ENCODE peak calls at places on chromosome X, in four cellular contexts. D is progenitor cell of endocrine pancreas; A is stimulated activated CD4-positive, alpha-beta T cell treated with anti-CD3 and anti-CD28 coated beads, Interleukin-2, amount 100 ng/mL, for 48 hours; L is nephron progenitor cell. T is an unnamed sample.

GRCh38 chrX:30301977-30302376 is 7.2 kb downstream of the NR0B1 start:
- DNase-seq in D (no peak), A (no peak), L (peak), T (no peak)

GRCh38 chrX:30892591-30892990 is 3.5 kb upstream of the TAB3 start:
- DNase-seq in D (no peak), A (no peak), L (no peak), T (no peak)

GRCh38 chrX:148885203-148885602 is 384.8 kb downstream of the AFF2 start:
- DNase-seq in D (no peak), A (no peak), L (no peak), T (no peak)

GRCh38 chrX:22952011-22952410 is 47.7 kb upstream of the DDX53 start:
- DNase-seq in D (no peak), A (no peak), L (no peak), T (no peak)

GRCh38 chrX:12814434-12814833 is 23.2 kb downstream of the PRPS2 start:
- DNase-seq in D (no peak), A (peak), L (peak), T (no peak)

GRCh38 chrX:139078342-139078741 is 366.8 kb upstream of the FGF13 start:
- DNase-seq in D (no peak), A (no peak), L (no peak), T (no peak)

GRCh38 chrX:105331244-105331643 is 110.8 kb upstream of the TEX13A start:
- DNase-seq in D (no peak), A (no peak), L (no peak), T (no peak)

GRCh38 chrX:9604111-9604907 is 139.5 kb downstream of the TBL1X start:
- DNase-seq in D (no peak), A (no peak), L (no peak), T (no peak)

GRCh38 chrX:36908801-36909403 is 99.3 kb upstream of the FAM47C start:
- DNase-seq in D (no peak), A (no peak), L (no peak), T (no peak)

GRCh38 chrX:1468250-1468772 is 15.6 kb upstream of the ASMTL start:
- DNase-seq in D (peak), A (peak), L (no peak), T (peak)

GRCh38 chrX:151692825-151693224 is 2.4 kb upstream of the PRRG3 start:
- DNase-seq in D (no peak), A (no peak), L (no peak), T (no peak)

GRCh38 chrX:17039826-17040225 is 93.4 kb downstream of the REPS2 start:
- DNase-seq in D (no peak), A (no peak), L (no peak), T (no peak)

GRCh38 chrX:124274438-124275166 is 57.9 kb upstream of the TEX13D start:
- DNase-seq in D (no peak), A (no peak), L (no peak), T (peak)

GRCh38 chrX:101231080-101231479 is 11.5 kb downstream of the DRP2 start:
- DNase-seq in D (no peak), A (no peak), L (no peak), T (no peak)

GRCh38 chrX:29604381-29604780 is 611.0 kb upstream of the MAGEB2 start:
- DNase-seq in D (no peak), A (no peak), L (no peak), T (no peak)

GRCh38 chrX:153792368-153792767 is 1.8 kb downstream of the IDH3G start:
- DNase-seq in D (no peak), A (no peak), L (no peak), T (no peak)

GRCh38 chrX:55451990-55452824 is at the start of gene MAGEH1:
- DNase-seq in D (peak), A (peak), L (peak), T (peak)

GRCh38 chrX:140762061-140762460 is 52.5 kb downstream of the LINC00632 start:
- DNase-seq in D (peak), A (no peak), L (peak), T (peak)

GRCh38 chrX:153626863-153627674 is 19.9 kb upstream of the DUSP9 start:
- DNase-seq in D (no peak), A (no peak), L (no peak), T (no peak)

GRCh38 chrX:9942086-9942485 is 25.1 kb upstream of the CLDN34 start:
- DNase-seq in D (no peak), A (peak), L (no peak), T (no peak)

GRCh38 chrX:38612281-38612680 is 50.9 kb downstream of the TSPAN7 start:
- DNase-seq in D (no peak), A (no peak), L (no peak), T (no peak)

GRCh38 chrX:77893713-77894112 is 1.5 kb downstream of the MAGT1 start:
- DNase-seq in D (no peak), A (no peak), L (no peak), T (no peak)

GRCh38 chrX:71244359-71245128 is 9.4 kb downstream of the ZMYM3 start:
- DNase-seq in D (no peak), A (no peak), L (no peak), T (no peak)

GRCh38 chrX:45980726-45981125 is 564.5 kb downstream of the ZNF674 start:
- DNase-seq in D (no peak), A (no peak), L (no peak), T (no peak)

GRCh38 chrX:115134366-115134765 is 54.8 kb upstream of the RBMXL3 start:
- DNase-seq in D (no peak), A (no peak), L (no peak), T (no peak)

GRCh38 chrX:153944140-153944799 is at the start of gene RENBP:
- DNase-seq in D (no peak), A (no peak), L (peak), T (peak)

GRCh38 chrX:56726609-56727008 is 2.4 kb upstream of the NBDY start:
- DNase-seq in D (no peak), A (no peak), L (no peak), T (no peak)

GRCh38 chrX:38618152-38618551 is 56.8 kb downstream of the TSPAN7 start:
- DNase-seq in D (no peak), A (no peak), L (no peak), T (no peak)

GRCh38 chrX:154378059-154378798 is 866 bp upstream of the EMD start:
- DNase-seq in D (no peak), A (peak), L (no peak), T (no peak)

GRCh38 chrX:143095841-143096240 is 70.1 kb downstream of the SPANXN4 start:
- DNase-seq in D (no peak), A (no peak), L (no peak), T (no peak)

GRCh38 chrX:905828-906566 is 275.4 kb downstream of the SHOX start:
- DNase-seq in D (no peak), A (no peak), L (no peak), T (no peak)

GRCh38 chrX:142249721-142250120 is 44.6 kb upstream of the MAGEC2 start:
- DNase-seq in D (no peak), A (no peak), L (no peak), T (no peak)

GRCh38 chrX:9164535-9165425 is 130.9 kb upstream of the FAM9B start:
- DNase-seq in D (no peak), A (no peak), L (no peak), T (no peak)

T was measured in ecto neural progenitor cell.